ENCODE peak calls at places on chromosomes 2 and 18, in five cellular contexts. I, T, N, Z and Q are unnamed samples.

GRCh38 chr2:105364436-105365139 is 27.2 kb downstream of the C2orf49 start:
- DNase-seq in I (no peak), T (no peak), N (no peak), Z (no peak), Q (peak)

GRCh38 chr2:196324212-196324611 is 152.8 kb upstream of the STK17B start:
- DNase-seq in I (no peak), Z (no peak), T (no peak), N (no peak), Q (peak)

GRCh38 chr18:46639386-46639785 is 17.6 kb downstream of the LOXHD1 start:
- DNase-seq in N (no peak), I (no peak), Z (no peak), T (no peak), Q (no peak)

GRCh38 chr2:43478423-43479086 is 117.3 kb downstream of the THADA start:
- DNase-seq in T (no peak), Z (no peak), N (no peak), I (no peak), Q (peak)

GRCh38 chr2:212282596-212283330 is 255.8 kb downstream of the ERBB4 start:
- DNase-seq in Z (no peak), N (no peak), I (no peak), T (no peak), Q (no peak)

GRCh38 chr2:134144651-134145050 is 109.2 kb upstream of the MGAT5 start:
- DNase-seq in N (no peak), Z (no peak), I (no peak), T (no peak), Q (peak)

GRCh38 chr2:30115141-30115980 is 31.4 kb upstream of the YPEL5 start:
- DNase-seq in T (peak), I (peak), Z (peak), N (peak), Q (peak)

GRCh38 chr2:62597323-62597722 is 91.3 kb upstream of the TMEM17 start:
- DNase-seq in T (no peak), N (no peak), I (no peak), Z (no peak), Q (peak)

GRCh38 chr2:45004569-45005181 is 4.6 kb downstream of the SIX2 start:
- DNase-seq in T (no peak), I (no peak), N (no peak), Z (no peak), Q (no peak)

GRCh38 chr2:175063741-175064140 is 58.6 kb upstream of the CHN1 start:
- DNase-seq in T (peak), N (no peak), Z (peak), I (no peak), Q (no peak)

GRCh38 chr2:144211065-144211464 is 308.9 kb downstream of the ZEB2 start:
- DNase-seq in T (no peak), N (no peak), I (no peak), Z (no peak), Q (no peak)

GRCh38 chr2:12978058-12978835 is 261.5 kb downstream of the TRIB2 start:
- DNase-seq in N (no peak), T (no peak), Z (no peak), I (no peak), Q (no peak)

GRCh38 chr18:47908523-47909039 is 21.9 kb downstream of the SMAD2 start:
- DNase-seq in I (no peak), T (no peak), Z (no peak), N (no peak), Q (no peak)

GRCh38 chr2:11420671-11421070 is 45.3 kb downstream of the E2F6 start:
- DNase-seq in N (no peak), T (no peak), I (no peak), Z (no peak), Q (no peak)